ENCODE peak calls at places on chromosome 19, in eight cellular contexts. D is Peyer's patch, M is upper lobe of right lung, J is testis, I is A549, V is GM23338, L is transverse colon, E is cardiac muscle cell. C is an unnamed sample. For H3K4me1, the result is how much of the 10 kb centered on the place peaks cover.

GRCh38 chr19:15038304-15038703 is 11.0 kb upstream of the CASP14 start:
- DNase-seq in D (no peak), V (no peak), M (no peak), J (no peak), E (no peak), I (no peak), L (no peak), C (no peak)

GRCh38 chr19:17757125-17757524 is 5.8 kb downstream of the FCHO1 start:
- DNase-seq in V (no peak), I (peak), D (peak), J (peak), M (no peak), E (peak), L (peak), C (peak)

GRCh38 chr19:8311461-8312260 is 3.5 kb upstream of the CD320 start:
- DNase-seq in J (no peak), V (no peak), M (peak), D (peak), E (no peak), L (peak), I (no peak), C (peak)

GRCh38 chr19:15276620-15277019 is 44.4 kb upstream of the EPHX3 start:
- DNase-seq in L (no peak), J (no peak), E (no peak), M (no peak), D (no peak), I (no peak), V (no peak), C (no peak)

GRCh38 chr19:28646629-28647028 is 566.3 kb downstream of the UQCRFS1 start:
- DNase-seq in D (no peak), M (no peak), V (no peak), I (no peak), J (no peak), E (no peak), L (no peak), C (no peak)

GRCh38 chr19:6453951-6454565 is 5.5 kb downstream of the SLC25A23 start:
- DNase-seq in L (no peak), E (no peak), V (no peak), J (no peak), I (no peak), D (no peak), M (no peak), C (no peak)

GRCh38 chr19:52453324-52454094 is at the start of gene ZNF578:
- DNase-seq in E (peak), V (peak), D (peak), L (peak), J (peak), I (no peak), M (peak), C (peak)

GRCh38 chr19:18765224-18765623 is 25.9 kb downstream of the COMP start:
- DNase-seq in V (no peak), D (no peak), M (no peak), J (no peak), I (no peak), L (peak), E (no peak), C (no peak)

GRCh38 chr19:10013834-10014618 is 743 bp downstream of the RDH8 start:
- DNase-seq in L (peak), M (no peak), J (no peak), I (no peak), D (no peak), V (no peak), E (no peak), C (no peak)

GRCh38 chr19:53906211-53907192 is 2.6 kb upstream of the CACNG7 start:
- DNase-seq in D (peak), V (peak), J (peak), E (peak), I (peak), L (peak), M (peak), C (peak)

GRCh38 chr19:19366691-19367396 is 38.6 kb upstream of the GATAD2A start:
- DNase-seq in D (peak), L (peak), M (peak), V (peak), J (peak), I (peak), E (peak), C (peak)

GRCh38 chr19:19488875-19489690 is 26.3 kb downstream of the TSSK6 start:
- DNase-seq in J (peak), I (peak), D (peak), E (peak), M (peak), V (peak), L (peak), C (peak)

GRCh38 chr19:54803410-54803809 is at the start of gene KIR2DL4:
- DNase-seq in E (no peak), M (no peak), J (no peak), D (no peak), L (peak), V (no peak), I (no peak), C (no peak)

GRCh38 chr19:42199440-42200115 is 17.9 kb downstream of the DEDD2 start:
- DNase-seq in L (peak), D (peak), M (peak), J (no peak), E (no peak), V (peak), I (no peak), C (peak)

GRCh38 chr19:39498262-39499081 is at the start of gene DLL3:
- DNase-seq in M (no peak), V (peak), E (no peak), D (no peak), L (no peak), I (no peak), J (no peak), C (no peak)

GRCh38 chr19:19447536-19448237 is 42.2 kb downstream of the GATAD2A start:
- DNase-seq in D (no peak), L (no peak), V (no peak), M (no peak), I (no peak), J (no peak), E (no peak), C (no peak)

GRCh38 chr19:23774156-23774971 is 15.7 kb upstream of the ZNF681 start:
- DNase-seq in I (no peak), L (no peak), J (no peak), M (no peak), E (peak), D (no peak), V (no peak), C (no peak)

GRCh38 chr19:27890206-27890605 is 1322.7 kb downstream of the UQCRFS1 start:
- DNase-seq in E (no peak), V (no peak), I (no peak), D (no peak), L (no peak), M (no peak), J (no peak), C (no peak)

GRCh38 chr19:50830266-50831025 is 2.9 kb downstream of the KLK15 start:
- DNase-seq in E (no peak), J (no peak), L (peak), M (no peak), D (no peak), V (no peak), I (no peak), C (no peak)

GRCh38 chr19:29378126-29378525 is 147.7 kb upstream of the VSTM2B start:
- DNase-seq in L (no peak), V (no peak), E (no peak), M (no peak), I (no peak), D (no peak), J (no peak), C (no peak)

GRCh38 chr19:51794865-51795490 is at the start of gene FPR3:
- DNase-seq in D (no peak), L (no peak), J (no peak), I (no peak), M (no peak), V (no peak), E (no peak), C (no peak)

GRCh38 chr19:38455031-38455430 is 21.5 kb downstream of the RYR1 start:
- DNase-seq in L (no peak), J (no peak), V (peak), M (no peak), E (peak), I (no peak), D (no peak), C (no peak)

GRCh38 chr19:5269926-5270325 is 70.7 kb downstream of the PTPRS start:
- DNase-seq in J (no peak), E (no peak), I (no peak), M (no peak), V (no peak), D (no peak), L (no peak), C (no peak)

GRCh38 chr19:3743486-3743885 is 18.0 kb downstream of the APBA3 start:
- DNase-seq in V (peak), D (no peak), I (no peak), E (peak), L (no peak), J (no peak), M (no peak), C (no peak)

GRCh38 chr19:19185853-19186728 is 5.9 kb downstream of the BORCS8 start:
- DNase-seq in I (no peak), J (peak), V (peak), D (peak), L (peak), E (peak), M (no peak), C (no peak)

GRCh38 chr19:39342647-39343305 is 555 bp downstream of the SAMD4B start:
- DNase-seq in M (peak), I (no peak), D (peak), L (peak), E (peak), J (no peak), V (peak), C (no peak)

GRCh38 chr19:6680141-6680540 is 10.2 kb upstream of the TNFSF14 start:
- DNase-seq in M (no peak), J (no peak), V (no peak), L (no peak), E (no peak), I (no peak), D (no peak), C (no peak)

GRCh38 chr19:40831502-40832430 is 18.5 kb downstream of the CYP2A6 start:
- DNase-seq in I (peak), J (no peak), L (peak), M (no peak), D (no peak), V (no peak), E (peak), C (no peak)

GRCh38 chr19:44113784-44114390 is 688 bp downstream of the ZNF225 start:
- DNase-seq in I (peak), D (no peak), V (peak), E (no peak), L (peak), M (no peak), J (peak), C (no peak)

GRCh38 chr19:4866595-4867424 is 657 bp downstream of the PLIN3 start:
- DNase-seq in D (peak), J (peak), M (peak), I (peak), L (peak), V (peak), E (peak), C (peak)

GRCh38 chr19:51318687-51319675 is 7.5 kb downstream of the IGLON5 start:
- DNase-seq in V (no peak), E (no peak), I (no peak), J (no peak), M (no peak), L (no peak), D (peak), C (no peak)

GRCh38 chr19:18156841-18157464 is 4.0 kb downstream of the PIK3R2 start:
- DNase-seq in L (peak), E (peak), V (no peak), J (peak), D (peak), M (peak), I (peak), C (peak)

GRCh38 chr19:45848922-45849321 is 14.0 kb downstream of the SYMPK start:
- DNase-seq in D (no peak), M (no peak), J (no peak), E (peak), L (no peak), V (peak), I (peak), C (no peak)

GRCh38 chr19:5738423-5738822 is 18.0 kb downstream of the CATSPERD start:
- DNase-seq in M (no peak), V (no peak), D (no peak), J (no peak), I (no peak), L (no peak), E (no peak), C (no peak)

GRCh38 chr19:41363371-41363752 is 587 bp downstream of the B9D2 start:
- DNase-seq in E (no peak), I (no peak), V (no peak), L (no peak), M (no peak), D (no peak), J (no peak), C (no peak)

GRCh38 chr19:43784981-43785808 is 4.4 kb upstream of the KCNN4 start:
- DNase-seq in L (peak), V (peak), J (peak), I (peak), E (peak), D (peak), M (peak), C (no peak)

GRCh38 chr19:42325896-42326771 is 699 bp downstream of the MEGF8 start:
- DNase-seq in E (no peak), I (peak), J (no peak), M (no peak), V (peak), D (no peak), L (no peak), C (peak)

GRCh38 chr19:42433503-42434260 is 6.5 kb upstream of the LIPE start:
- DNase-seq in J (peak), D (peak), V (peak), M (peak), E (peak), L (peak), I (peak), C (peak)

GRCh38 chr19:43786665-43787064 is 5.9 kb upstream of the KCNN4 start:
- DNase-seq in L (no peak), D (no peak), V (no peak), E (no peak), I (no peak), J (no peak), M (no peak), C (no peak)

DNA sequence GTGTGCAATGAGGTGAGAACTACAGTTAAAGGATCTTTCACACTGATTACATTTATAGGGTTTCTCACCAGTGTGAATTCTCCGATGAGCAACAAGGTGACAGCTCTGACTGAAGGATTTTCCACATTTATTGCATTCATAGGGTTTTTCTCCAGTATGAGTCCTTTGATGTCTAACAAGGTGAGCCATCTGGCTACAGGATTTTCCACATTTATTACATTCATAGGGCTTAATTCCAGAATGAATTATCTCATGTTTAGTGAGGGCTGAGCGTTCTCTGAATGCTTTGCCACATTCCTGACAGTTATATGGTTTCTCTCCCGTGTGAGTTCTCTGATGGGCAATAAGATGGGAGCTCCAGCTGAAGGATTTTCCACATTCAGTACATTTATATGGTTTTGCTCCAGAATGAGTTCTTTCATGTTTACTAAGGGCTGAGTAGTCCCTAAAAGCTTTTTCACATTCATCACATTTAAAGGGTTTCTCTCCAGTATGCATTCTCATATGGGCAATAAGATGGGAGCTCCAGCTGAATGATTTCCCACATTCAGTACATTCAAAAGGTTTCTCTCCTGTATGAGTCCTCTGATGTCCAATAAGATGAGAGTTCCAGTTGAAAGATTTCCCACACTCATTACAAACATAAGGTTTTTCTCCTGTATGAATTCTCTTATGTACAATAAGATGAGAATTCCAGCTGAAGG is 4.4 kb upstream of the C19orf18 start:
- DNase-seq in I (no peak), L (no peak), M (no peak), V (peak), J (no peak), E (no peak), D (no peak), C (no peak)
- H3K4me3 ChIP-seq in I (no peak), L (no peak), M (no peak), V (peak), J (no peak), E (no peak), D (no peak), C (no peak)

DNA sequence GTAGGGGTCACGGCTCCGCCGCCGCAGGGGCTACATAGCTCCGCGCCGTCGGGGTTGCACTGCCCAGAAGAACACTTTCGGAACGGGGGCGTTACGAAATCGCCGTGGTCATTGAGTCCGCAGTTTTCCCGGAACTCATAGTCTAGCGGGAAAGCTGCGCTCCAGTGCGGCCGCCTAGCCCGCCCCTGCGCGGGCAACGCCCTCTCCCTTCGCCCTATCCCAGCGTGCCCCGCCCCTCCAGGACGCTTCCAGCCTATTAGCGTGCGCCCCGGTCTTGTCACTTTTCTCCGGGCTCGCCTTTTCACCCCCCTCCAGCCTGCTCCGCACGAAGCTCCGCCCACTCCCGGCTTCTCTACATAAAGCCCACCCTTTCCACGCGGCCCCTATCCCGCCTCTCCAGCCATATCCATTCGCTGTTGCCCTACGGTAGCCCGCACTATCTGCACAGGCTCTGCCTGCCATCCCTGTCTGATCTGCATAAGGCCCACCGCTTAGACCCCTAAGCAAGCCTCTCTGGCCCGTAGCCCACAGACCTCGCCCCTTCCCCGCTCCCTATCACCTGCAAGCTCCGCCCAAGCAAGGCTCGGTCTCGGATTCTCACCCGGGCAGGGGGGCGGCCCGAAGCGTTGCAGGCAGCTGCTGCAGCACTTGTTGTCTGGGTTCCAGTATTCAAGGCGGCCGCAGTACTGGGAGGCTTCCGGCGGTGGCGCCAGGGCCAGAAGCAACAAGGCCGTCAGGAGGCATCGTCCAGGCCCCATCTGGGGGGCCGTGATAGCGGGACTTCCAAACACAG is 1.6 kb downstream of the IGFLR1 start:
- DNase-seq in V (peak), E (peak), D (peak), I (peak), L (peak), J (peak), M (peak), C (peak)
- TF ChIP-seq CTCF in V (no peak), E (peak), D (no peak), I (no peak), L (peak), J (no peak), M (peak), C (peak)

GRCh38 chr19:1883784-1884183 is 1.5 kb downstream of the ABHD17A start:
- DNase-seq in I (no peak), J (no peak), D (no peak), V (no peak), L (no peak), M (no peak), E (no peak), C (no peak)
- H3K4me1 ChIP-seq in I (under half), J (under half), D (under half), V (under half), L (under half), M (under half), E (under half), C (half or more)

DNA sequence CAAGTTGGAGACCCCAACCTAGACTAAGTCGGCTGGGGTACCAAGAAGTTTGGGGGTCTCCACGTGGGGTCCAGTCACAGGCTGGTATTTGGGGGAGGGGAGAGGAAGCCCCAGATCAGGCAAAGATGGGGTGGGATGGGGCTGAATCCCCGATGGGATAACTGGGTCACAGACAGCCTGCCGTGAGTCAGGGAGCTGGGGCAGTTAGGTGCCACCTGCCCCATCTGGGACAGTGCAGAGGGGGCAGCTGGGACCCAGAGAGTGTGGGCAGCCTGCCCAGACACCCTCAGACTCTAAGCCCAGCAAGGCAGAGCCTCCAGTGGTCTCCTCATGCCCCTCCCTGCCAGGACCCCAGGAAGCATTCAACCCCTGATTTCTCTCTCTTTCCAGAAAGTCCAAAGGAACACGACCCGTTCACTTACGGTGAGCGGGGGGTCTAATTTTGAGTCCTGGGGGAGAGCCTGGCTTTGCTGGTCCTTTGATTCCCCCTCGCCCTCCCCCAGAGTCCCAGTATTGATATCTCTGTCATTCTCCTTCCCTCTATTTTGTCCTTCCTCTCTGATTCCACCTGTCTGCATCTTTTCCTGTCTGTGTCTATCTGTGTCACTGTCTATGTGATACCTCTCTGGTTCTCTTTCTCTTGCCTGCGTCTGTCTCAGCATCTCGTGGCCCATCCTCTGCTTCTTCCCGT is 1.7 kb downstream of the FXYD1 start:
- DNase-seq in I (no peak), L (no peak), D (peak), E (no peak), J (no peak), M (no peak), V (no peak), C (no peak)
- H3K4me3 ChIP-seq in I (no peak), L (peak), D (peak), E (peak), J (no peak), M (peak), V (peak), C (peak)

GRCh38 chr19:31257025-31257424 is 92.2 kb downstream of the TSHZ3 start:
- DNase-seq in V (no peak), I (no peak), J (no peak), L (no peak), E (no peak), D (no peak), M (no peak), C (no peak)
- TF ChIP-seq CTCF in V (no peak), I (no peak), J (no peak), L (no peak), E (no peak), D (no peak), M (no peak), C (no peak)